ENCODE peak calls at places on chromosomes 4 and X, in nine cellular contexts. Z, U, Y, A, B, X, S, L and O are unnamed samples.

GRCh38 chr4:118765399-118765798 is 70.5 kb downstream of the SEC24D start:
- DNase-seq in Z (no peak), U (no peak), Y (no peak), A (no peak), B (no peak), X (no peak), S (peak), L (no peak), O (no peak)

GRCh38 chrX:29535212-29536162 is 679.9 kb upstream of the MAGEB2 start:
- DNase-seq in Z (no peak), U (no peak), Y (no peak), A (no peak), B (no peak), X (no peak), S (no peak), L (no peak), O (no peak)

GRCh38 chr4:10416441-10416840 is 40.8 kb downstream of the ZNF518B start:
- DNase-seq in Z (no peak), U (no peak), Y (no peak), A (no peak), B (no peak), X (peak), S (no peak), L (no peak), O (peak)

GRCh38 chr4:8314691-8315255 is 45.2 kb downstream of the HTRA3 start:
- DNase-seq in Z (no peak), U (no peak), Y (peak), A (no peak), B (peak), X (no peak), S (no peak), L (no peak), O (no peak)

GRCh38 chr4:70759627-70760026 is 37.9 kb downstream of the RUFY3 start:
- DNase-seq in Z (no peak), U (no peak), Y (no peak), A (no peak), B (no peak), X (no peak), S (no peak), L (no peak), O (no peak)

GRCh38 chr4:8274772-8275241 is 5.3 kb downstream of the HTRA3 start:
- DNase-seq in Z (peak), U (peak), Y (no peak), A (no peak), B (peak), X (no peak), S (peak), L (peak), O (no peak)

GRCh38 chr4:3770323-3771166 is 4.4 kb downstream of the ADRA2C start:
- DNase-seq in Z (no peak), U (no peak), Y (no peak), A (no peak), B (no peak), X (no peak), S (no peak), L (no peak), O (no peak)

GRCh38 chrX:20026278-20026677 is 35.4 kb upstream of the BCLAF3 start:
- DNase-seq in Z (no peak), U (no peak), Y (no peak), A (no peak), B (no peak), X (no peak), S (no peak), L (no peak), O (no peak)

GRCh38 chr4:152310223-152310622 is 225.7 kb downstream of the FBXW7 start:
- DNase-seq in Z (no peak), U (no peak), Y (no peak), A (no peak), B (no peak), X (no peak), S (peak), L (no peak), O (no peak)

GRCh38 chrX:53479295-53479694 is 45.1 kb upstream of the HSD17B10 start:
- DNase-seq in Z (no peak), U (no peak), Y (no peak), A (no peak), B (no peak), X (no peak), S (no peak), L (no peak), O (no peak)

GRCh38 chr4:182264139-182264752 is 21.0 kb downstream of the TENM3 start:
- DNase-seq in Z (no peak), U (no peak), Y (no peak), A (no peak), B (no peak), X (no peak), S (no peak), L (no peak), O (no peak)

GRCh38 chr4:52317981-52318380 is 266.9 kb downstream of the SPATA18 start:
- DNase-seq in Z (no peak), U (no peak), Y (no peak), A (no peak), B (no peak), X (no peak), S (no peak), L (no peak), O (no peak)

GRCh38 chr4:146477054-146477453 is 44.7 kb downstream of the SLC10A7 start:
- DNase-seq in Z (no peak), U (no peak), Y (no peak), A (no peak), B (no peak), X (no peak), S (no peak), L (no peak), O (no peak)

GRCh38 chr4:184598753-184599491 is 50.3 kb downstream of the CASP3 start:
- DNase-seq in Z (no peak), U (no peak), Y (no peak), A (no peak), B (no peak), X (no peak), S (no peak), L (no peak), O (no peak)

GRCh38 chr4:119040711-119041185 is 94.9 kb upstream of the MYOZ2 start:
- DNase-seq in Z (no peak), U (no peak), Y (no peak), A (no peak), B (no peak), X (no peak), S (peak), L (no peak), O (no peak)

GRCh38 chr4:131470360-131470759 is 1678.7 kb upstream of the PCDH10 start:
- DNase-seq in Z (no peak), U (no peak), Y (no peak), A (no peak), B (no peak), X (no peak), S (no peak), L (no peak), O (no peak)

GRCh38 chr4:17597517-17597916 is 16.9 kb upstream of the MED28 start:
- DNase-seq in Z (peak), U (peak), Y (no peak), A (no peak), B (no peak), X (no peak), S (no peak), L (no peak), O (no peak)

GRCh38 chrX:134013528-134013927 is 28.1 kb upstream of the GPC3 start:
- DNase-seq in Z (no peak), U (no peak), Y (no peak), A (no peak), B (no peak), X (no peak), S (no peak), L (no peak), O (no peak)

GRCh38 chrX:78029663-78030062 is 60.2 kb upstream of the PGAM4 start:
- DNase-seq in Z (peak), U (peak), Y (peak), A (no peak), B (no peak), X (no peak), S (peak), L (no peak), O (no peak)

GRCh38 chr4:66475596-66475995 is 805.3 kb upstream of the EPHA5 start:
- DNase-seq in Z (no peak), U (no peak), Y (no peak), A (no peak), B (no peak), X (no peak), S (no peak), L (no peak), O (no peak)

GRCh38 chrX:118226060-118226428 is 109.4 kb upstream of the KLHL13 start:
- DNase-seq in Z (peak), U (no peak), Y (no peak), A (peak), B (no peak), X (no peak), S (no peak), L (no peak), O (no peak)

GRCh38 chr4:144399927-144400326 is 246.0 kb upstream of the HHIP start:
- DNase-seq in Z (no peak), U (no peak), Y (no peak), A (no peak), B (no peak), X (no peak), S (peak), L (no peak), O (no peak)

GRCh38 chrX:39905475-39905889 is 192.3 kb downstream of the BCOR start:
- DNase-seq in Z (no peak), U (peak), Y (no peak), A (no peak), B (no peak), X (no peak), S (no peak), L (peak), O (no peak)